ENCODE peak calls at places on chromosomes 11 and 22, in nine cellular contexts. P is HS-27A; J is mucosa of gallbladder; K is aorta; F is astrocyte; A is fibroblast of the conjunctiva; G is GM12878; D is SJSA1; Z is activated T-helper 1 cell treated with anti-CD3 and anti-CD28 coated beads, Interleukin-12 subunit alpha, Interleukin-12 subunit beta, Interleukin-2, Interleukin-4 antibody, amounts not matched to agents 30 ng/mL and 10 ng/mL and 1 ng/mL, durations not matched to agents 14 hours and 24 hours and 36 hours. H is an unnamed sample.

GRCh38 chr11:118623291-118623655 is 15.9 kb downstream of the PHLDB1 start:
- DNase-seq in P (no peak), J (no peak), K (peak; percentile 79), F (peak; percentile 50), A (no peak), G (no peak), D (peak; percentile 34), Z (no peak), H (no peak)

GRCh38 chr11:47928426-47928825 is 51.9 kb upstream of the PTPRJ start:
- DNase-seq in P (no peak), J (no peak), K (no peak), F (no peak), A (no peak), G (no peak), D (no peak), Z (no peak), H (no peak)

GRCh38 chr22:17941501-17942406 is 82.6 kb downstream of the MICAL3 start:
- DNase-seq in P (no peak), J (no peak), K (no peak), F (no peak), A (no peak), G (no peak), D (no peak), Z (no peak), H (no peak)

GRCh38 chr11:101321222-101321621 is 191.6 kb upstream of the PGR start:
- DNase-seq in P (no peak), J (no peak), K (no peak), F (no peak), A (no peak), G (no peak), D (no peak), Z (no peak), H (no peak)

GRCh38 chr22:41528938-41529561 is 15.2 kb downstream of the POLR3H start:
- DNase-seq in P (no peak), J (no peak), K (no peak), F (no peak), A (no peak), G (no peak), D (no peak), Z (no peak), H (no peak)

GRCh38 chr22:39130892-39131855 is 21.3 kb downstream of the CBX7 start:
- DNase-seq in P (no peak), J (no peak), K (peak; percentile 59), F (peak; percentile 47), A (no peak), G (no peak), D (no peak), Z (no peak), H (no peak)

GRCh38 chr11:77823775-77824174 is 2.8 kb downstream of the AAMDC start:
- DNase-seq in P (no peak), J (no peak), K (no peak), F (peak; percentile 34), A (no peak), G (no peak), D (no peak), Z (no peak), H (no peak)

GRCh38 chr22:22129387-22129786 is 115.2 kb upstream of the VPREB1 start:
- DNase-seq in P (no peak), J (no peak), K (no peak), F (no peak), A (no peak), G (no peak), D (no peak), Z (no peak), H (no peak)

GRCh38 chr22:22882033-22882717 is 5.4 kb upstream of the IGLL5 start:
- DNase-seq in P (no peak), J (no peak), K (no peak), F (no peak), A (no peak), G (no peak), D (no peak), Z (no peak), H (no peak)

GRCh38 chr11:121630041-121630440 is 177.3 kb upstream of the SORL1-AS1 start:
- DNase-seq in P (peak; percentile 14), J (no peak), K (no peak), F (peak; percentile 90), A (peak; percentile 63), G (no peak), D (no peak), Z (no peak), H (no peak)

GRCh38 chr11:60872124-60872951 is 5.0 kb downstream of the ZP1 start:
- DNase-seq in P (no peak), J (no peak), K (no peak), F (peak; percentile 30), A (peak; percentile 65), G (no peak), D (no peak), Z (no peak), H (no peak)

GRCh38 chr11:67507891-67508485 is at the start of gene CDK2AP2:
- DNase-seq in P (peak; percentile 98), J (peak; percentile 99), K (peak; percentile 100), F (peak; percentile 100), A (peak; percentile 98), G (peak; percentile 99), D (peak; percentile 100), Z (peak; percentile 97), H (peak; percentile 91)

GRCh38 chr11:104946907-104947306 is 21.5 kb downstream of the CASP4 start:
- DNase-seq in P (peak; percentile 15), J (peak; percentile 29), K (no peak), F (peak; percentile 19), A (peak; percentile 35), G (peak; percentile 27), D (peak; percentile 33), Z (peak; percentile 12), H (no peak)